ENCODE peak calls at places on chromosomes 16 and 17, in six cellular contexts. N is omental fat pad, I is SK-N-DZ, B is HTR-8/SVneo, D is NCI-H1436, S is islet precursor cell. M is an unnamed sample.
A peak's percentile ranks its signal among the peaks of the same experiment; 100 is the strongest.

GRCh38 chr17:40548982-40549680 is 16.1 kb downstream of the CCR7 start:
- DNase-seq in D (peak; percentile 30), B (peak; percentile 67), S (peak; percentile 61), N (no peak), I (no peak), M (no peak)

GRCh38 chr16:19810817-19811731 is 73.6 kb downstream of the GPRC5B start:
- DNase-seq in N (no peak), B (peak; percentile 55), S (peak; percentile 20), I (no peak), D (no peak), M (no peak)

GRCh38 chr16:89722392-89723278 is 1.3 kb downstream of the ZNF276 start:
- DNase-seq in I (no peak), N (no peak), S (no peak), D (no peak), B (no peak), M (peak; percentile 71)

GRCh38 chr17:31392002-31392855 is 754 bp downstream of the RAB11FIP4 start:
- DNase-seq in I (peak; percentile 51), S (peak; percentile 62), D (no peak), B (no peak), N (no peak), M (no peak)

GRCh38 chr17:59165933-59166342 is 10.4 kb downstream of the PRR11 start:
- DNase-seq in N (no peak), D (peak; percentile 65), S (no peak), B (peak; percentile 76), I (peak; percentile 33), M (peak; percentile 28)

GRCh38 chr16:89022051-89022836 is 45.2 kb upstream of the CBFA2T3 start:
- DNase-seq in I (no peak), B (no peak), N (no peak), D (no peak), S (no peak), M (no peak)

GRCh38 chr16:30728904-30729672 is 19.1 kb upstream of the PHKG2 start:
- DNase-seq in I (no peak), B (no peak), D (no peak), N (no peak), S (no peak), M (no peak)

GRCh38 chr17:77206557-77206956 is 65.8 kb downstream of the SEC14L1 start:
- DNase-seq in D (no peak), I (no peak), B (no peak), S (no peak), N (no peak), M (no peak)

GRCh38 chr16:85563515-85564276 is 49.4 kb upstream of the GSE1 start:
- DNase-seq in D (no peak), N (no peak), I (no peak), B (no peak), S (no peak), M (no peak)

GRCh38 chr16:58021661-58022551 is 3.6 kb upstream of the MMP15 start:
- DNase-seq in N (no peak), D (no peak), S (peak; percentile 89), I (no peak), B (no peak), M (no peak)

GRCh38 chr16:64475627-64476351 is 646.1 kb downstream of the CDH11 start:
- DNase-seq in N (no peak), B (no peak), D (no peak), I (no peak), S (no peak), M (no peak)

GRCh38 chr16:23508589-23509440 is 1.5 kb downstream of the GGA2 start:
- DNase-seq in I (peak; percentile 17), D (no peak), N (no peak), S (peak; percentile 74), B (no peak), M (no peak)

GRCh38 chr16:68367891-68368601 is 57.2 kb downstream of the PRMT7 start:
- DNase-seq in N (no peak), D (no peak), B (no peak), I (no peak), S (no peak), M (peak; percentile 67)

GRCh38 chr17:44906010-44906646 is 6.9 kb upstream of the EFTUD2 start:
- DNase-seq in N (no peak), I (no peak), B (peak; percentile 96), D (no peak), S (peak; percentile 86), M (no peak)

GRCh38 chr17:559699-560378 is 154.8 kb downstream of the VPS53 start:
- DNase-seq in B (peak; percentile 69), D (no peak), N (no peak), S (no peak), I (no peak), M (no peak)

GRCh38 chr17:80673152-80673920 is 128.7 kb downstream of the RPTOR start:
- DNase-seq in S (peak; percentile 73), D (no peak), B (no peak), N (no peak), I (no peak), M (no peak)

GRCh38 chr17:41190328-41190727 is 641 bp downstream of the KRTAP9-1 start:
- DNase-seq in B (no peak), I (no peak), S (peak; percentile 50), N (no peak), D (no peak), M (no peak)

M was measured in MM.1S.